ENCODE peak calls at places on chromosomes 12 and 14, in five cellular contexts. C is H1, L is HCT116, O is fibroblast of lung, I is GM23338. G is an unnamed sample.

GRCh38 chr14:32913725-32914124 is 25.0 kb upstream of the NPAS3 start:
- DNase-seq in C (no peak), L (no peak), O (no peak), I (no peak), G (no peak)

GRCh38 chr14:53355581-53356112 is 202.5 kb upstream of the DDHD1 start:
- DNase-seq in C (peak; percentile 66), L (peak; percentile 39), O (peak; percentile 60), I (peak; percentile 88), G (peak; percentile 89)

GRCh38 chr12:50564240-50564947 is 59.6 kb downstream of the DIP2B start:
- DNase-seq in C (no peak), L (no peak), O (peak; percentile 56), I (no peak), G (no peak)

GRCh38 chr12:101127521-101128219 is 82.4 kb downstream of the SLC5A8 start:
- DNase-seq in C (no peak), L (no peak), O (peak; percentile 60), I (no peak), G (no peak)

GRCh38 chr14:64951291-64951690 is 8.7 kb upstream of the GPX2 start:
- DNase-seq in C (no peak), L (no peak), O (no peak), I (no peak), G (no peak)

GRCh38 chr12:2619136-2619535 is 175.6 kb upstream of the FKBP4 start:
- DNase-seq in C (no peak), L (no peak), O (no peak), I (no peak), G (no peak)

GRCh38 chr14:104252256-104253215 is 114.1 kb downstream of the KIF26A start:
- DNase-seq in C (no peak), L (no peak), O (no peak), I (no peak), G (no peak)

GRCh38 chr14:61860294-61860918 is 98.2 kb downstream of the SNAPC1 start:
- DNase-seq in C (peak; percentile 82), L (peak; percentile 23), O (peak; percentile 37), I (peak; percentile 82), G (peak; percentile 61)

GRCh38 chr12:93526786-93527428 is 45.6 kb upstream of the SOCS2 start:
- DNase-seq in C (no peak), L (peak; percentile 61), O (peak; percentile 95), I (no peak), G (peak; percentile 15)

GRCh38 chr14:104931771-104932675 is 7.3 kb downstream of the PLD4 start:
- DNase-seq in C (no peak), L (no peak), O (no peak), I (peak; percentile 57), G (peak; percentile 45)

GRCh38 chr12:26401874-26402273 is 206.5 kb downstream of the SSPN start:
- DNase-seq in C (no peak), L (no peak), O (no peak), I (no peak), G (no peak)

GRCh38 chr12:120257041-120257821 is 8.3 kb downstream of the PXN start:
- DNase-seq in C (no peak), L (no peak), O (peak; percentile 93), I (peak; percentile 71), G (no peak)

GRCh38 chr12:108717243-108717642 is 14.1 kb downstream of the CORO1C start:
- DNase-seq in C (no peak), L (no peak), O (no peak), I (no peak), G (no peak)

GRCh38 chr14:82070753-82071152 is 537.1 kb upstream of the SEL1L start:
- DNase-seq in C (no peak), L (no peak), O (no peak), I (no peak), G (no peak)

GRCh38 chr14:99720941-99721791 is 37.1 kb downstream of the CYP46A1 start:
- DNase-seq in C (peak; percentile 44), L (no peak), O (no peak), I (no peak), G (no peak)

GRCh38 chr12:93122089-93122488 is 193.0 kb upstream of the EEA1 start:
- DNase-seq in C (no peak), L (no peak), O (peak; percentile 88), I (no peak), G (no peak)

GRCh38 chr12:56014205-56014604 is 6.6 kb upstream of the IKZF4 start:
- DNase-seq in C (no peak), L (no peak), O (no peak), I (no peak), G (no peak)

GRCh38 chr12:6323340-6323994 is 13.0 kb downstream of the PLEKHG6 start:
- DNase-seq in C (no peak), L (peak; percentile 70), O (peak; percentile 94), I (peak; percentile 92), G (peak; percentile 81)

GRCh38 chr12:104827587-104827986 is 130.5 kb downstream of the SLC41A2 start:
- DNase-seq in C (peak; percentile 81), L (no peak), O (peak; percentile 26), I (peak; percentile 76), G (peak; percentile 29)

GRCh38 chr14:90060312-90060964 is 1.4 kb upstream of the KCNK13 start:
- DNase-seq in C (peak; percentile 85), L (peak; percentile 59), O (peak; percentile 42), I (peak; percentile 87), G (peak; percentile 85)

GRCh38 chr12:69816082-69816481 is 8.9 kb upstream of the MYRFL start:
- DNase-seq in C (no peak), L (no peak), O (no peak), I (no peak), G (no peak)

GRCh38 chr12:94575024-94575423 is 75.3 kb downstream of the TMCC3 start:
- DNase-seq in C (no peak), L (no peak), O (no peak), I (no peak), G (peak; percentile 30)

GRCh38 chr12:109833307-109834189 is at the start of gene TRPV4:
- DNase-seq in C (peak; percentile 77), L (no peak), O (peak; percentile 17), I (peak; percentile 78), G (peak; percentile 82)

DNA sequence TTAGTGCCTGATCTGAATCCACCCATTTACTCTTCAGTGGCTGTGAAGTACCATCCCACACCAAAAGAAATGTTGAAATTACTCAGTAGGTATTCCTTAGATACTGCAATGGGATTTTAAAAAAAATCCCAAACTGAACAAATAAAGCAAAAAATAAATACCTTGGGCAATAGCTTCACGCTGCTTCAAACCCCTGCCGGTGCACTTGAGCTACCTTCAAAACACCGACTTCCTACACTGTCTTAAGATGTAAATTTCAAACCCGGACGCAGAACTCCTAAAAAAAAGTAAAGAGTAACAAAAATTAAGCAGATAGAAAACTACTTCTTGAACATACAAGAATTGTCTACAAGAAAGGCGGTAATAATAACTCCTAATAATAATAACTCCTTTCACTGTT is 677 bp downstream of the ABCC9 start:
- DNase-seq in C (no peak), L (no peak), O (peak; percentile 8), I (peak; percentile 36), G (no peak)
- TF ChIP-seq EZH2 in C (no peak), L (no peak), O (no peak), I (peak; percentile 19), G (no peak)

GRCh38 chr14:102344485-102344884 is 18.2 kb downstream of the CINP start:
- DNase-seq in C (no peak), L (no peak), O (no peak), I (no peak), G (no peak)
- H3K36me3 ChIP-seq in C (peaks cover 27% of the 10 kb centered on the region), L (peaks cover 7% of the 10 kb centered on the region), O (peaks cover 10% of the 10 kb centered on the region), I (no peaks in the 10 kb centered on the region), G (no peaks in the 10 kb centered on the region)

GRCh38 chr12:96516472-96517417 is 27.4 kb downstream of the CFAP54 start:
- DNase-seq in C (peak; percentile 77), L (peak; percentile 66), O (peak; percentile 88), I (peak; percentile 86), G (peak; percentile 79)
- TF ChIP-seq EZH2 in C (no peak), L (no peak), O (no peak), I (no peak), G (no peak)

GRCh38 chr14:92022036-92022435 is 17.8 kb downstream of the TRIP11 start:
- DNase-seq in C (no peak), L (no peak), O (no peak), I (no peak), G (no peak)
- H3K36me3 ChIP-seq in C (peaks cover 14% of the 10 kb centered on the region), L (peaks cover 4% of the 10 kb centered on the region), O (peaks cover 2% of the 10 kb centered on the region), I (peaks cover 3% of the 10 kb centered on the region), G (no peaks in the 10 kb centered on the region)

DNA sequence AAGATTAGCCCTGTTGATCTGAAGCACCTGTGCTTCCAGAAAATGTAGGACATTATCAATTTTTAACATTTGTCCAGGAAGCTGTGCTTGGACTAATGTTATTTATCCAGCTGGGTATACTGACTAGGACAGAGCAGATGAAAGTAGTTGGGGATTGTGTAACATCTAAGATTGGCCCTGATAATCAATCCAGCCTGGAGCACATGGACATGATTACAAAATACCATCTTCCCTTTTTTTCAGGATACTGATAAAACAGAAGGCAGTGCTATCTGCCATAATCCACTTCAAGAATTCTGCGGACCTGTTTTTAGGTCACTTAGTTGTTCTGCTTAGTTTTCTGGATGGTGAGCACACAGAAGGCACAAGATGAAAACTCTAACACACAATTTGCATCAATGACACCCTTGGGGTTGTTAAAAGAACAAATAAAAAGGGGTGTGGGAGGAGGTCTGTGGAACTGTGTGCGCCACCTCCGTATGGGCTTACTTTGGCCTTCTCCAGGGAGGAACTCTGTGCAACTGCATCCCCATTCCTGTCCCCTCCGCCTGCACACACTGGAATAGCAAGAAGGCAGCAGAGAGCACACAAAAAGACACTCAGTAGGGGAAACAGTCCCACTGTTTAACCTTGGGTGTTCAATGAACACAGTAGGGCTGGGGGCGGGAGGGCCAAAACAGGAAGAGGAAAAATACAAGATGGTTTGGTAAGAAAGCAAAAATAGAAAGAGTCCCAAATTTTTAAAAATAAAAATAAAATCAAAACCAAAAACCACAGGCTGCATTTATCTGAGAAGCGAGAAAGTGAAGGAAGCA is 31.1 kb upstream of the DUSP6 start:
- DNase-seq in C (no peak), L (no peak), O (peak; percentile 39), I (no peak), G (peak; percentile 20)
- TF ChIP-seq EZH2 in C (no peak), L (no peak), O (no peak), I (no peak), G (no peak)

DNA sequence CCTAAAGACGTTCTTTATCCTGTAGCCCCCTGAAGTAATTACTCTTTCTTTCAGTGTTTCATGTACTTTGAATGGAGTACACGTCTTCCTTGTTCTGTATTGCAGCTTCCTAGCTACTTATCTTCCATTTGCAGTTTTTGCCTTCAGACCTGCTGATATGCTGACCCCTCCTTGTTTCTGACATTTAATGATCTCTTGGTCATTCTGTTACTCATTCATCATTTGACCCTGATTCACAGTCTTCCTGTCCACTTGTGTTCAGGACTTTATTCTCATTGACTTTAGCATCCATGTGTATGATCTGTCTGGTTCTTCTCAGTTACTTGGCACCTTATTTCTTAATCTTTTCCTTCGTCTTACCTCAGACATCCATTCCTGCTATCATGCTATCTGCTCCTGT is 22.2 kb downstream of the CPSF2 start:
- DNase-seq in C (no peak), L (no peak), O (no peak), I (no peak), G (no peak)
- H3K36me3 ChIP-seq in C (peaks cover 83% of the 10 kb centered on the region), L (peaks cover 46% of the 10 kb centered on the region), O (peaks cover 3% of the 10 kb centered on the region), I (peaks cover 74% of the 10 kb centered on the region), G (peaks cover 25% of the 10 kb centered on the region)

DNA sequence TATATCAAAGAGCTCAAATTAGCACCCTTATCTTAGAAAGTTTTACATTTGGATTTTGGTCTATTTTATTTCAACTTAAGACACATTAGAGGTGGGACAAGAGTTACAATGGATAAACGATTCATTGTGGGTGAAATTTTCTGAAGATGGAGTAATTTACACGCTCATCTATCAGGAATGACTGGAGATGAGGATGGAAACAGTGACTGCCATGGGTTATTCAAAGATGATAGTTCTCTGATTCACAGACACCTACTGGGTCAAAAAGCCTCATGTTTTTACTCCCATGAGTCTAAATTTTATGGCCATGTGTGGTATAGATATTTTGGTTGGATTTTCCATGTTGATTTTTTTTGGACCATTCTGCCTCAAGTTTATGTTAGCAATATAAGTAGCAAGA is 22.1 kb downstream of the SAMD4A start:
- DNase-seq in C (no peak), L (no peak), O (no peak), I (no peak), G (no peak)
- TF ChIP-seq EZH2 in C (no peak), L (no peak), O (no peak), I (no peak), G (no peak)

G was measured in neural progenitor cell.